ENCODE peak calls at places on chromosomes 3 and 15, in seven cellular contexts. O is body of pancreas, G is NCI-H748 treated with DMSO at 0.1 percent for 48 hours, M is occipital lobe, F is trophoblast cell, L is nephron progenitor cell, A is NCI-H2081. R is an unnamed sample.

GRCh38 chr3:179563298-179563934 is 690 bp downstream of the ACTL6A start:
- DNase-seq in O (peak; percentile 80), G (no peak), F (peak; percentile 74), M (peak; percentile 36), A (peak; percentile 77), L (peak; percentile 70), R (peak; percentile 89)

GRCh38 chr3:174125267-174125844 is 727.8 kb downstream of the NLGN1 start:
- DNase-seq in G (peak; percentile 54), F (peak; percentile 4), M (no peak), L (no peak), O (no peak), A (peak; percentile 90), R (peak; percentile 15)

GRCh38 chr15:23437673-23438072 is 9.4 kb downstream of the GOLGA6L2 start:
- DNase-seq in A (no peak), G (no peak), M (no peak), O (no peak), L (no peak), F (no peak), R (no peak)

GRCh38 chr3:127796751-127797150 is 25.6 kb downstream of the MGLL start:
- DNase-seq in F (no peak), G (no peak), M (no peak), L (no peak), A (peak; percentile 61), O (no peak), R (no peak)

GRCh38 chr3:151446002-151446340 is 14.9 kb downstream of the IGSF10 start:
- DNase-seq in G (no peak), A (no peak), L (no peak), O (no peak), F (no peak), M (no peak), R (no peak)

GRCh38 chr3:157769378-157769777 is 266.2 kb upstream of the VEPH1 start:
- DNase-seq in G (no peak), F (no peak), M (no peak), O (no peak), L (no peak), A (no peak), R (no peak)

GRCh38 chr15:85403745-85404144 is 23.3 kb downstream of the AKAP13 start:
- DNase-seq in O (no peak), A (no peak), M (no peak), L (no peak), G (no peak), F (peak; percentile 96), R (no peak)

GRCh38 chr3:12224181-12225147 is 64.4 kb upstream of the PPARG start:
- DNase-seq in F (peak; percentile 56), L (no peak), A (no peak), M (peak; percentile 34), O (no peak), G (no peak), R (no peak)

GRCh38 chr15:98649996-98650870 is 1.9 kb downstream of the IGF1R start:
- DNase-seq in O (peak; percentile 51), A (peak; percentile 32), G (no peak), F (peak; percentile 38), L (peak; percentile 65), M (no peak), R (peak; percentile 44)

GRCh38 chr3:52443268-52443610 is 1.7 kb downstream of the SEMA3G start:
- DNase-seq in O (no peak), A (no peak), F (no peak), G (no peak), M (no peak), L (no peak), R (no peak)

GRCh38 chr15:82587805-82588204 is 47.5 kb upstream of the RPS17 start:
- DNase-seq in F (no peak), L (no peak), G (no peak), M (no peak), O (no peak), A (no peak), R (no peak)

GRCh38 chr15:33021806-33022389 is 172.6 kb downstream of the FMN1 start:
- DNase-seq in A (peak; percentile 62), M (no peak), L (peak; percentile 23), G (peak; percentile 26), O (peak; percentile 41), F (peak; percentile 73), R (peak; percentile 69)

R was measured in dermis blood vessel endothelial cell.